ENCODE peak calls at places on chromosomes 5 and 9, in ten cellular contexts. One of them, this sample, is unnamed.

GRCh38 chr5:139560752-139561654 is at the start of gene UBE2D2:
- DNase-seq in cardiac fibroblast: peak
- DNase-seq in neural crest cell: peak
- DNase-seq in ovary: peak
- DNase-seq in coronary artery: peak
- DNase-seq in transverse colon: peak
- DNase-seq in RWPE1: peak
- DNase-seq in tibial nerve: peak
- DNase-seq in activated B cell treated with CpG ODN at 0.5 μM for 24 hours: peak
- DNase-seq in upper lobe of right lung: peak
- DNase-seq in this sample: peak

GRCh38 chr9:87554177-87554940 is 56.7 kb downstream of the DAPK1 start:
- DNase-seq in cardiac fibroblast: no peak
- DNase-seq in neural crest cell: no peak
- DNase-seq in ovary: peak
- DNase-seq in coronary artery: no peak
- DNase-seq in transverse colon: no peak
- DNase-seq in RWPE1: no peak
- DNase-seq in tibial nerve: no peak
- DNase-seq in activated B cell treated with CpG ODN at 0.5 μM for 24 hours: no peak
- DNase-seq in upper lobe of right lung: no peak
- DNase-seq in this sample: no peak

GRCh38 chr9:14455243-14455642 is 141.3 kb upstream of the NFIB start:
- DNase-seq in cardiac fibroblast: no peak
- DNase-seq in neural crest cell: no peak
- DNase-seq in ovary: no peak
- DNase-seq in coronary artery: no peak
- DNase-seq in transverse colon: no peak
- DNase-seq in RWPE1: no peak
- DNase-seq in tibial nerve: no peak
- DNase-seq in activated B cell treated with CpG ODN at 0.5 μM for 24 hours: no peak
- DNase-seq in upper lobe of right lung: no peak
- DNase-seq in this sample: no peak

GRCh38 chr5:179730356-179730755 is 2.3 kb upstream of the MAML1 start:
- DNase-seq in cardiac fibroblast: no peak
- DNase-seq in neural crest cell: no peak
- DNase-seq in ovary: no peak
- DNase-seq in coronary artery: no peak
- DNase-seq in transverse colon: no peak
- DNase-seq in RWPE1: no peak
- DNase-seq in tibial nerve: no peak
- DNase-seq in activated B cell treated with CpG ODN at 0.5 μM for 24 hours: no peak
- DNase-seq in upper lobe of right lung: no peak
- DNase-seq in this sample: no peak

GRCh38 chr5:17061973-17062470 is 125.9 kb upstream of the MYO10 start:
- DNase-seq in cardiac fibroblast: no peak
- DNase-seq in neural crest cell: no peak
- DNase-seq in ovary: no peak
- DNase-seq in coronary artery: no peak
- DNase-seq in transverse colon: no peak
- DNase-seq in RWPE1: no peak
- DNase-seq in tibial nerve: no peak
- DNase-seq in activated B cell treated with CpG ODN at 0.5 μM for 24 hours: no peak
- DNase-seq in upper lobe of right lung: no peak
- DNase-seq in this sample: no peak

GRCh38 chr5:20680718-20681302 is 692.8 kb upstream of the CDH18 start:
- DNase-seq in cardiac fibroblast: no peak
- DNase-seq in neural crest cell: no peak
- DNase-seq in ovary: no peak
- DNase-seq in coronary artery: no peak
- DNase-seq in transverse colon: no peak
- DNase-seq in RWPE1: no peak
- DNase-seq in tibial nerve: no peak
- DNase-seq in activated B cell treated with CpG ODN at 0.5 μM for 24 hours: no peak
- DNase-seq in upper lobe of right lung: no peak
- DNase-seq in this sample: no peak

GRCh38 chr5:34658023-34658422 is 1.9 kb downstream of the RAI14 start:
- DNase-seq in cardiac fibroblast: peak
- DNase-seq in neural crest cell: no peak
- DNase-seq in ovary: no peak
- DNase-seq in coronary artery: no peak
- DNase-seq in transverse colon: no peak
- DNase-seq in RWPE1: peak
- DNase-seq in tibial nerve: no peak
- DNase-seq in activated B cell treated with CpG ODN at 0.5 μM for 24 hours: no peak
- DNase-seq in upper lobe of right lung: no peak
- DNase-seq in this sample: no peak

GRCh38 chr5:64637144-64637543 is 53.2 kb upstream of the SHISAL2B start:
- DNase-seq in cardiac fibroblast: no peak
- DNase-seq in neural crest cell: no peak
- DNase-seq in ovary: no peak
- DNase-seq in coronary artery: no peak
- DNase-seq in transverse colon: no peak
- DNase-seq in RWPE1: no peak
- DNase-seq in tibial nerve: no peak
- DNase-seq in activated B cell treated with CpG ODN at 0.5 μM for 24 hours: no peak
- DNase-seq in upper lobe of right lung: no peak
- DNase-seq in this sample: no peak

GRCh38 chr5:178230879-178231735 is 1.5 kb downstream of the PHYKPL start:
- DNase-seq in cardiac fibroblast: peak
- DNase-seq in neural crest cell: no peak
- DNase-seq in ovary: no peak
- DNase-seq in coronary artery: no peak
- DNase-seq in transverse colon: peak
- DNase-seq in RWPE1: no peak
- DNase-seq in tibial nerve: no peak
- DNase-seq in activated B cell treated with CpG ODN at 0.5 μM for 24 hours: no peak
- DNase-seq in upper lobe of right lung: no peak
- DNase-seq in this sample: no peak

GRCh38 chr5:168471785-168472184 is 14.5 kb upstream of the RARS1 start:
- DNase-seq in cardiac fibroblast: no peak
- DNase-seq in neural crest cell: no peak
- DNase-seq in ovary: no peak
- DNase-seq in coronary artery: no peak
- DNase-seq in transverse colon: no peak
- DNase-seq in RWPE1: no peak
- DNase-seq in tibial nerve: no peak
- DNase-seq in activated B cell treated with CpG ODN at 0.5 μM for 24 hours: no peak
- DNase-seq in upper lobe of right lung: no peak
- DNase-seq in this sample: no peak

GRCh38 chr5:168467755-168468280 is 18.5 kb upstream of the RARS1 start:
- DNase-seq in cardiac fibroblast: no peak
- DNase-seq in neural crest cell: no peak
- DNase-seq in ovary: no peak
- DNase-seq in coronary artery: no peak
- DNase-seq in transverse colon: no peak
- DNase-seq in RWPE1: no peak
- DNase-seq in tibial nerve: no peak
- DNase-seq in activated B cell treated with CpG ODN at 0.5 μM for 24 hours: no peak
- DNase-seq in upper lobe of right lung: no peak
- DNase-seq in this sample: no peak

GRCh38 chr5:168477060-168477459 is 9.2 kb upstream of the RARS1 start:
- DNase-seq in cardiac fibroblast: peak
- DNase-seq in neural crest cell: no peak
- DNase-seq in ovary: no peak
- DNase-seq in coronary artery: no peak
- DNase-seq in transverse colon: no peak
- DNase-seq in RWPE1: no peak
- DNase-seq in tibial nerve: no peak
- DNase-seq in activated B cell treated with CpG ODN at 0.5 μM for 24 hours: no peak
- DNase-seq in upper lobe of right lung: no peak
- DNase-seq in this sample: no peak

GRCh38 chr5:168468836-168469235 is 17.4 kb upstream of the RARS1 start:
- DNase-seq in cardiac fibroblast: peak
- DNase-seq in neural crest cell: no peak
- DNase-seq in ovary: no peak
- DNase-seq in coronary artery: no peak
- DNase-seq in transverse colon: no peak
- DNase-seq in RWPE1: no peak
- DNase-seq in tibial nerve: no peak
- DNase-seq in activated B cell treated with CpG ODN at 0.5 μM for 24 hours: no peak
- DNase-seq in upper lobe of right lung: no peak
- DNase-seq in this sample: no peak

DNA sequence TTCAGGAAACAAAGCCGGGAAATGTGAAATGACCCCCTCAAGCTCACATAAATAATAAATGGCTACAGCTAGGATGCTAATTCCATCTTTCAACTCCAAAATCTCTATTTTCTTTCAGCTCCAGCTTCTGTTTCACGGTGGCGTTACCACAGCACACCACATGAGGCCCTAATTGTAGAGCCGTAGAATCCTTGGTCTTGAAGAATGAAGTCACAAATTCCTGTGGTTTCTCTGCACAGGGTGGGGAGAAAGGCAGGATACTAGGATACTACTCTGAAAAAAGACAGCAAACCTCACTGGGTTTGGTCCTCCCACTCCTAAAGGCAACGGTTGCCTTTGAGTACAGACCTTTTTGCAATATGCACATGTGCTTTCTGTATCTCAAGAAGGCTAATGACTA is 13.9 kb upstream of the RARS1 start:
- DNase-seq in cardiac fibroblast: peak
- DNase-seq in neural crest cell: no peak
- DNase-seq in ovary: no peak
- DNase-seq in coronary artery: no peak
- DNase-seq in transverse colon: no peak
- DNase-seq in RWPE1: peak
- DNase-seq in tibial nerve: no peak
- DNase-seq in activated B cell treated with CpG ODN at 0.5 μM for 24 hours: no peak
- DNase-seq in upper lobe of right lung: no peak
- DNase-seq in this sample: no peak
- TF ChIP-seq CTCF in cardiac fibroblast: peak
- TF ChIP-seq CTCF in neural crest cell: no peak
- TF ChIP-seq CTCF in ovary: no peak
- TF ChIP-seq CTCF in coronary artery: no peak
- TF ChIP-seq CTCF in transverse colon: no peak
- TF ChIP-seq CTCF in RWPE1: peak
- TF ChIP-seq CTCF in tibial nerve: no peak
- TF ChIP-seq CTCF in activated B cell treated with CpG ODN at 0.5 μM for 24 hours: no peak
- TF ChIP-seq CTCF in upper lobe of right lung: no peak
- TF ChIP-seq CTCF in this sample: no peak

GRCh38 chr9:19583890-19584289 is 175.1 kb downstream of the ACER2 start:
- DNase-seq in cardiac fibroblast: no peak
- DNase-seq in neural crest cell: no peak
- DNase-seq in ovary: no peak
- DNase-seq in coronary artery: no peak
- DNase-seq in transverse colon: no peak
- DNase-seq in RWPE1: no peak
- DNase-seq in tibial nerve: no peak
- DNase-seq in activated B cell treated with CpG ODN at 0.5 μM for 24 hours: no peak
- DNase-seq in upper lobe of right lung: no peak
- DNase-seq in this sample: no peak
- TF ChIP-seq CTCF in cardiac fibroblast: no peak
- TF ChIP-seq CTCF in neural crest cell: no peak
- TF ChIP-seq CTCF in ovary: no peak
- TF ChIP-seq CTCF in coronary artery: no peak
- TF ChIP-seq CTCF in transverse colon: no peak
- TF ChIP-seq CTCF in RWPE1: no peak
- TF ChIP-seq CTCF in tibial nerve: no peak
- TF ChIP-seq CTCF in activated B cell treated with CpG ODN at 0.5 μM for 24 hours: no peak
- TF ChIP-seq CTCF in upper lobe of right lung: no peak
- TF ChIP-seq CTCF in this sample: no peak

GRCh38 chr9:75198436-75198835 is 110.1 kb downstream of the OSTF1 start:
- DNase-seq in cardiac fibroblast: no peak
- DNase-seq in neural crest cell: no peak
- DNase-seq in ovary: no peak
- DNase-seq in coronary artery: no peak
- DNase-seq in transverse colon: no peak
- DNase-seq in RWPE1: no peak
- DNase-seq in tibial nerve: no peak
- DNase-seq in activated B cell treated with CpG ODN at 0.5 μM for 24 hours: no peak
- DNase-seq in upper lobe of right lung: no peak
- DNase-seq in this sample: no peak
- TF ChIP-seq CTCF in cardiac fibroblast: peak
- TF ChIP-seq CTCF in neural crest cell: peak
- TF ChIP-seq CTCF in ovary: no peak
- TF ChIP-seq CTCF in coronary artery: no peak
- TF ChIP-seq CTCF in transverse colon: no peak
- TF ChIP-seq CTCF in RWPE1: no peak
- TF ChIP-seq CTCF in tibial nerve: no peak
- TF ChIP-seq CTCF in activated B cell treated with CpG ODN at 0.5 μM for 24 hours: no peak
- TF ChIP-seq CTCF in upper lobe of right lung: no peak
- TF ChIP-seq CTCF in this sample: no peak

GRCh38 chr5:167713186-167713585 is 578.3 kb upstream of the WWC1 start:
- DNase-seq in cardiac fibroblast: no peak
- DNase-seq in neural crest cell: no peak
- DNase-seq in ovary: no peak
- DNase-seq in coronary artery: no peak
- DNase-seq in transverse colon: no peak
- DNase-seq in RWPE1: no peak
- DNase-seq in tibial nerve: no peak
- DNase-seq in activated B cell treated with CpG ODN at 0.5 μM for 24 hours: no peak
- DNase-seq in upper lobe of right lung: no peak
- DNase-seq in this sample: no peak

GRCh38 chr5:167710444-167711025 is 580.9 kb upstream of the WWC1 start:
- DNase-seq in cardiac fibroblast: no peak
- DNase-seq in neural crest cell: no peak
- DNase-seq in ovary: no peak
- DNase-seq in coronary artery: no peak
- DNase-seq in transverse colon: no peak
- DNase-seq in RWPE1: no peak
- DNase-seq in tibial nerve: no peak
- DNase-seq in activated B cell treated with CpG ODN at 0.5 μM for 24 hours: no peak
- DNase-seq in upper lobe of right lung: no peak
- DNase-seq in this sample: no peak

GRCh38 chr5:167709625-167710024 is 581.8 kb upstream of the WWC1 start:
- DNase-seq in cardiac fibroblast: no peak
- DNase-seq in neural crest cell: no peak
- DNase-seq in ovary: no peak
- DNase-seq in coronary artery: no peak
- DNase-seq in transverse colon: no peak
- DNase-seq in RWPE1: no peak
- DNase-seq in tibial nerve: no peak
- DNase-seq in activated B cell treated with CpG ODN at 0.5 μM for 24 hours: no peak
- DNase-seq in upper lobe of right lung: no peak
- DNase-seq in this sample: no peak

GRCh38 chr5:167708449-167708848 is 583.0 kb upstream of the WWC1 start:
- DNase-seq in cardiac fibroblast: no peak
- DNase-seq in neural crest cell: no peak
- DNase-seq in ovary: no peak
- DNase-seq in coronary artery: no peak
- DNase-seq in transverse colon: no peak
- DNase-seq in RWPE1: no peak
- DNase-seq in tibial nerve: no peak
- DNase-seq in activated B cell treated with CpG ODN at 0.5 μM for 24 hours: no peak
- DNase-seq in upper lobe of right lung: no peak
- DNase-seq in this sample: no peak
- TF ChIP-seq CTCF in cardiac fibroblast: no peak
- TF ChIP-seq CTCF in neural crest cell: no peak
- TF ChIP-seq CTCF in ovary: no peak
- TF ChIP-seq CTCF in coronary artery: no peak
- TF ChIP-seq CTCF in transverse colon: no peak
- TF ChIP-seq CTCF in RWPE1: no peak
- TF ChIP-seq CTCF in tibial nerve: no peak
- TF ChIP-seq CTCF in activated B cell treated with CpG ODN at 0.5 μM for 24 hours: no peak
- TF ChIP-seq CTCF in upper lobe of right lung: no peak
- TF ChIP-seq CTCF in this sample: no peak